ENCODE peak calls at places on chromosomes 2 and 18, in four cellular contexts. R, E, A and N are unnamed samples.

GRCh38 chr2:120772261-120772660 is 36.6 kb downstream of the GLI2 start:
- DNase-seq in A (no peak), R (no peak), E (no peak), N (no peak)

GRCh38 chr18:12102136-12102842 is 8.6 kb downstream of the ANKRD62 start:
- DNase-seq in R (no peak), A (no peak), E (no peak), N (no peak)

GRCh38 chr2:73837847-73838585 is 9.3 kb downstream of the STAMBP start:
- DNase-seq in R (no peak), E (no peak), A (no peak), N (no peak)

GRCh38 chr2:38416296-38417036 is 39.4 kb upstream of the ATL2 start:
- DNase-seq in R (no peak), E (no peak), A (no peak), N (no peak)

GRCh38 chr2:202007015-202008011 is 26.3 kb upstream of the FZD7 start:
- DNase-seq in E (no peak), R (no peak), A (no peak), N (no peak)

GRCh38 chr2:134926231-134926931 is 7.8 kb downstream of the CCNT2 start:
- DNase-seq in A (no peak), E (no peak), R (no peak), N (no peak)

GRCh38 chr2:25810428-25810827 is 67.9 kb downstream of the ASXL2 start:
- DNase-seq in A (no peak), E (no peak), R (no peak), N (no peak)

GRCh38 chr2:25651066-25651465 is 22.3 kb downstream of the DTNB start:
- DNase-seq in E (no peak), R (no peak), A (no peak), N (no peak)

GRCh38 chr2:177797808-177798207 is 274.8 kb downstream of the PDE11A start:
- DNase-seq in A (no peak), E (no peak), R (no peak), N (no peak)

GRCh38 chr2:219856602-219857001 is 229.2 kb downstream of the SLC4A3 start:
- DNase-seq in E (no peak), A (no peak), R (no peak), N (no peak)

GRCh38 chr2:102453497-102453896 is 19.5 kb upstream of the SLC9A4 start:
- DNase-seq in R (no peak), E (no peak), A (no peak), N (no peak)

GRCh38 chr2:221948076-221948475 is 350.7 kb downstream of the PAX3 start:
- DNase-seq in E (no peak), A (no peak), R (no peak), N (no peak)

GRCh38 chr2:171432969-171433762 is 624 bp downstream of the METTL8 start:
- DNase-seq in A (peak; percentile 6), R (no peak), E (peak; percentile 49), N (peak; percentile 34)

GRCh38 chr2:191693151-191693550 is 15.2 kb downstream of the NABP1 start:
- DNase-seq in A (no peak), R (no peak), E (no peak), N (no peak)

GRCh38 chr2:129469881-129470280 is 509.6 kb upstream of the RAB6C start:
- DNase-seq in A (no peak), R (no peak), E (no peak), N (no peak)

GRCh38 chr2:34234823-34235222 is 635.7 kb upstream of the FAM98A start:
- DNase-seq in A (no peak), E (no peak), R (no peak), N (no peak)

GRCh38 chr2:3078684-3079083 is 298.9 kb downstream of the EIPR1 start:
- DNase-seq in R (no peak), A (no peak), E (no peak), N (no peak)

GRCh38 chr2:132374961-132375360 is 41.6 kb upstream of the GPR39 start:
- DNase-seq in E (no peak), A (no peak), R (no peak), N (no peak)

GRCh38 chr2:79437416-79438281 is 75.2 kb upstream of the CTNNA2 start:
- DNase-seq in E (no peak), A (no peak), R (no peak), N (no peak)

GRCh38 chr2:159713691-159714585 is 1.6 kb downstream of the MARCHF7 start:
- DNase-seq in A (no peak), R (no peak), E (no peak), N (no peak)

GRCh38 chr2:206512999-206513398 is 69.7 kb downstream of the ADAM23 start:
- DNase-seq in R (no peak), A (no peak), E (no peak), N (no peak)

GRCh38 chr18:54776282-54776977 is 51.8 kb upstream of the RAB27B start:
- DNase-seq in E (no peak), A (no peak), R (no peak), N (no peak)

GRCh38 chr2:25566694-25567093 is 106.7 kb downstream of the DTNB start:
- DNase-seq in E (no peak), R (peak; percentile 10), A (no peak), N (no peak)

GRCh38 chr2:74290466-74291216 is 52.6 kb downstream of the SLC4A5 start:
- DNase-seq in R (no peak), A (no peak), E (peak; percentile 7), N (no peak)

GRCh38 chr18:58528011-58528367 is 100.9 kb downstream of the ALPK2 start:
- DNase-seq in A (no peak), E (no peak), R (no peak), N (no peak)

GRCh38 chr2:215974700-215975429 is 38.5 kb downstream of the MREG start:
- DNase-seq in R (no peak), A (no peak), E (no peak), N (no peak)

GRCh38 chr18:51028201-51028805 is 1.7 kb upstream of the SMAD4 start:
- DNase-seq in E (no peak), R (no peak), A (no peak), N (no peak)

GRCh38 chr18:54616220-54616848 is 25.3 kb downstream of the DYNAP start:
- DNase-seq in E (no peak), A (no peak), R (no peak), N (no peak)

GRCh38 chr2:25912851-25913695 is 34.8 kb upstream of the ASXL2 start:
- DNase-seq in A (no peak), R (no peak), E (no peak), N (no peak)

GRCh38 chr2:184316911-184317310 is 281.4 kb upstream of the ZNF804A start:
- DNase-seq in R (no peak), E (no peak), A (no peak), N (no peak)

GRCh38 chr2:74206180-74206688 is 7.8 kb downstream of the MTHFD2 start:
- DNase-seq in A (no peak), E (peak; percentile 29), R (no peak), N (no peak)

GRCh38 chr2:39549718-39550464 is 112.8 kb upstream of the MAP4K3 start:
- DNase-seq in E (no peak), R (no peak), A (no peak), N (no peak)

GRCh38 chr2:69975853-69976462 is 14.5 kb upstream of the ASPRV1 start:
- DNase-seq in A (no peak), E (no peak), R (no peak), N (no peak)

GRCh38 chr2:112869258-112869842 is 32.8 kb upstream of the IL1B start:
- DNase-seq in R (no peak), A (no peak), E (peak; percentile 9), N (no peak)

GRCh38 chr2:176555781-176556180 is 286.5 kb downstream of the MTX2 start:
- DNase-seq in A (no peak), R (no peak), E (no peak), N (no peak)

GRCh38 chr2:9174771-9175441 is 31.7 kb upstream of the ASAP2 start:
- DNase-seq in A (no peak), E (no peak), R (no peak), N (no peak)

GRCh38 chr2:134268265-134268664 is 14.4 kb downstream of the MGAT5 start:
- DNase-seq in R (no peak), A (no peak), E (no peak), N (no peak)